ENCODE peak calls at places on chromosomes 11 and 22, in seven cellular contexts. X, G, S, Q, W, J and R are unnamed samples.

GRCh38 chr22:20149257-20150250 is 1.3 kb downstream of the CCDC188 start:
- DNase-seq in X (no peak), G (no peak), S (no peak), Q (peak; percentile 27), W (no peak), J (no peak), R (no peak)

GRCh38 chr11:44834846-44835245 is 108.1 kb downstream of the TSPAN18 start:
- DNase-seq in X (no peak), G (no peak), S (no peak), Q (no peak), W (no peak), J (no peak), R (no peak)

GRCh38 chr11:65871811-65872548 is 620 bp downstream of the EFEMP2 start:
- DNase-seq in X (no peak), G (no peak), S (no peak), Q (no peak), W (no peak), J (no peak), R (no peak)

GRCh38 chr22:45516163-45516562 is 13.5 kb downstream of the FBLN1 start:
- DNase-seq in X (no peak), G (no peak), S (no peak), Q (no peak), W (no peak), J (no peak), R (no peak)

GRCh38 chr11:68828957-68829356 is 12.8 kb downstream of the CPT1A start:
- DNase-seq in X (no peak), G (no peak), S (no peak), Q (no peak), W (no peak), J (no peak), R (no peak)

GRCh38 chr11:95149659-95150294 is 60.1 kb downstream of the ENDOD1 start:
- DNase-seq in X (peak; percentile 30), G (peak; percentile 51), S (peak; percentile 56), Q (no peak), W (no peak), J (peak; percentile 35), R (no peak)

GRCh38 chr11:122101625-122102291 is 14.3 kb downstream of the BLID start:
- DNase-seq in X (no peak), G (no peak), S (peak; percentile 57), Q (no peak), W (no peak), J (peak; percentile 54), R (no peak)

GRCh38 chr11:109933126-109933525 is 160.1 kb upstream of the ZC3H12C start:
- DNase-seq in X (no peak), G (no peak), S (no peak), Q (no peak), W (no peak), J (no peak), R (no peak)

GRCh38 chr11:118263694-118264567 is at the start of gene MPZL2:
- DNase-seq in X (peak; percentile 21), G (no peak), S (no peak), Q (no peak), W (no peak), J (no peak), R (peak; percentile 64)

GRCh38 chr11:379205-380094 is 10.2 kb downstream of the B4GALNT4 start:
- DNase-seq in X (no peak), G (no peak), S (no peak), Q (no peak), W (no peak), J (no peak), R (no peak)

GRCh38 chr11:22787565-22788162 is 41.9 kb downstream of the SVIP start:
- DNase-seq in X (peak; percentile 41), G (peak; percentile 23), S (peak; percentile 22), Q (peak; percentile 30), W (peak; percentile 27), J (no peak), R (no peak)

GRCh38 chr22:21752276-21752675 is 16.7 kb upstream of the YPEL1 start:
- DNase-seq in X (no peak), G (no peak), S (no peak), Q (no peak), W (no peak), J (no peak), R (no peak)

GRCh38 chr11:58788355-58789023 is 56.0 kb downstream of the GLYATL2 start:
- DNase-seq in X (peak; percentile 45), G (peak; percentile 35), S (peak; percentile 5), Q (peak; percentile 11), W (peak; percentile 29), J (no peak), R (peak; percentile 34)

GRCh38 chr11:78993800-78994430 is 419.3 kb upstream of the NARS2 start:
- DNase-seq in X (no peak), G (no peak), S (no peak), Q (no peak), W (no peak), J (no peak), R (no peak)

GRCh38 chr11:76771446-76772099 is 11.6 kb upstream of the TSKU start:
- DNase-seq in X (no peak), G (no peak), S (no peak), Q (no peak), W (no peak), J (no peak), R (no peak)

GRCh38 chr11:65983589-65983987 is 18.4 kb downstream of the EIF1AD start:
- DNase-seq in X (no peak), G (no peak), S (no peak), Q (no peak), W (no peak), J (no peak), R (no peak)

GRCh38 chr11:12121504-12121903 is 11.1 kb downstream of the MICAL2 start:
- DNase-seq in X (no peak), G (no peak), S (no peak), Q (no peak), W (no peak), J (no peak), R (no peak)

GRCh38 chr11:35365961-35366360 is 53.4 kb downstream of the SLC1A2 start:
- DNase-seq in X (no peak), G (no peak), S (no peak), Q (no peak), W (no peak), J (no peak), R (no peak)

GRCh38 chr11:1283091-1283511 is 26.3 kb downstream of the TOLLIP start:
- DNase-seq in X (no peak), G (no peak), S (no peak), Q (no peak), W (no peak), J (no peak), R (no peak)

GRCh38 chr11:60056349-60056969 is at the start of gene MS4A3:
- DNase-seq in X (no peak), G (no peak), S (no peak), Q (no peak), W (no peak), J (no peak), R (no peak)

GRCh38 chr22:19147193-19147780 is 2.8 kb downstream of the GSC2 start:
- DNase-seq in X (no peak), G (no peak), S (no peak), Q (no peak), W (no peak), J (no peak), R (no peak)

GRCh38 chr11:31796523-31797226 is 14.4 kb downstream of the PAX6 start:
- DNase-seq in X (no peak), G (no peak), S (no peak), Q (no peak), W (no peak), J (no peak), R (no peak)